ENCODE peak calls at places on chromosomes 2 and 18, in six cellular contexts. S is aorta, L is colonic mucosa, A is GM23248, T is astrocyte of the spinal cord, Y is fibroblast of lung. G is an unnamed sample.
A peak's percentile ranks its signal among the peaks of the same experiment; 100 is the strongest.

GRCh38 chr18:4063545-4063944 is 391.6 kb downstream of the DLGAP1 start:
- DNase-seq in A (no peak), S (no peak), T (no peak), L (no peak), Y (no peak), G (no peak)

GRCh38 chr2:38279201-38279600 is 97.9 kb downstream of the ATL2 start:
- DNase-seq in Y (no peak), L (no peak), T (no peak), S (no peak), A (peak; percentile 23), G (no peak)

GRCh38 chr18:57581301-57581934 is 5.1 kb downstream of the FECH start:
- DNase-seq in T (no peak), L (no peak), A (no peak), Y (no peak), S (peak; percentile 67), G (no peak)

GRCh38 chr18:45227004-45227403 is 388.3 kb upstream of the SLC14A2 start:
- DNase-seq in T (no peak), A (peak; percentile 27), L (no peak), S (no peak), Y (peak; percentile 32), G (no peak)

GRCh38 chr2:240329116-240329665 is 106.3 kb upstream of the GPC1 start:
- DNase-seq in S (no peak), T (no peak), Y (no peak), A (no peak), L (no peak), G (no peak)

GRCh38 chr2:58834404-58834803 is 593.3 kb upstream of the FANCL start:
- DNase-seq in L (no peak), Y (peak; percentile 14), T (peak; percentile 34), A (peak; percentile 38), S (no peak), G (peak; percentile 43)

GRCh38 chr2:71215447-71215846 is 11.5 kb downstream of the PAIP2B start:
- DNase-seq in L (no peak), S (no peak), Y (no peak), A (no peak), T (no peak), G (no peak)

GRCh38 chr2:141863964-141864363 is 266.9 kb downstream of the LRP1B start:
- DNase-seq in A (no peak), L (no peak), T (no peak), S (no peak), Y (no peak), G (no peak)

GRCh38 chr2:25341753-25342371 is at the start of gene DNMT3A:
- DNase-seq in L (peak; percentile 60), A (peak; percentile 79), S (peak; percentile 83), Y (peak; percentile 68), T (peak; percentile 66), G (peak; percentile 40)

GRCh38 chr2:37343537-37344434 is 644 bp upstream of the QPCT start:
- DNase-seq in S (no peak), T (peak; percentile 67), A (peak; percentile 85), L (no peak), Y (peak; percentile 76), G (peak; percentile 51)

GRCh38 chr18:23257153-23257552 is 121.9 kb downstream of the CABLES1 start:
- DNase-seq in Y (no peak), S (no peak), A (no peak), T (no peak), L (no peak), G (no peak)

GRCh38 chr2:28689764-28690163 is 61.9 kb upstream of the PPP1CB start:
- DNase-seq in Y (no peak), T (no peak), A (no peak), L (no peak), S (no peak), G (no peak)

GRCh38 chr2:231933916-231934401 is 7.8 kb upstream of the NPPC start:
- DNase-seq in L (no peak), T (no peak), S (no peak), Y (no peak), A (no peak), G (no peak)

GRCh38 chr2:11133238-11133935 is 21.9 kb upstream of the SLC66A3 start:
- DNase-seq in Y (no peak), A (peak; percentile 55), T (no peak), L (no peak), S (no peak), G (no peak)

GRCh38 chr2:11131166-11131920 is 23.9 kb upstream of the SLC66A3 start:
- DNase-seq in Y (no peak), A (no peak), L (no peak), S (no peak), T (no peak), G (no peak)

GRCh38 chr2:11132036-11132671 is 23.1 kb upstream of the SLC66A3 start:
- DNase-seq in L (no peak), T (no peak), Y (no peak), S (no peak), A (no peak), G (no peak)

GRCh38 chr2:11134349-11134748 is 20.9 kb upstream of the SLC66A3 start:
- DNase-seq in Y (no peak), L (no peak), T (no peak), S (no peak), A (no peak), G (no peak)

DNA sequence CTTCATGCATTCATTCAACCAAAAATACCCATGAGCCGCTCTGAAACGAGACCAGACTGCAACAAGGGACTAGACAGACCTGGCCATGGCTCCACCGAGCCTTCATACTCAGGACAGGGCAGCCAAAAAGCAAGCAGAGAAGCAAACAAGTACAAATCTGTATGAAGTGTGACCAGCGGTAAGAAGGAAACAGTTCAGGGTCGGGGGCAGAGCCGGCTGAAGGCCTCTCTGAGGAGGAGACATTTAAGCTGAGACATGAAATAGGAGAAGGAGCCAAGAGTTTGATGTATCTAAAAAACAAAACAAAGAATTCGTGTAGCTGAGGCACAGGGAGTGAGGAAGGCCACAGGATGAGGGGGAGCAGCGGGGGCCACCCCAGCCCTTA is 21.3 kb upstream of the SLC66A3 start:
- DNase-seq in S (no peak), A (no peak), Y (no peak), L (no peak), T (no peak), G (no peak)
- H3K4me3 ChIP-seq in S (no peak overlapping the region), A (peak overlapping the region; percentile 70), Y (no peak overlapping the region), L (no peak overlapping the region), T (no peak overlapping the region), G (no peak overlapping the region)

GRCh38 chr2:128090575-128090908 is 458 bp upstream of the UGGT1 start:
- DNase-seq in L (no peak), A (no peak), T (no peak), S (no peak), Y (no peak), G (no peak)

GRCh38 chr2:128090909-128091690 is at the start of gene UGGT1:
- DNase-seq in T (peak; percentile 98), S (peak; percentile 97), Y (peak; percentile 97), L (peak; percentile 96), A (peak; percentile 98), G (peak; percentile 95)

GRCh38 chr2:128093762-128094161 is 2.8 kb downstream of the UGGT1 start:
- DNase-seq in S (no peak), L (no peak), T (no peak), A (no peak), Y (no peak), G (no peak)

GRCh38 chr2:128091691-128092050 is 671 bp downstream of the UGGT1 start:
- DNase-seq in S (no peak), A (peak; percentile 68), L (no peak), T (peak; percentile 38), Y (no peak), G (no peak)

DNA sequence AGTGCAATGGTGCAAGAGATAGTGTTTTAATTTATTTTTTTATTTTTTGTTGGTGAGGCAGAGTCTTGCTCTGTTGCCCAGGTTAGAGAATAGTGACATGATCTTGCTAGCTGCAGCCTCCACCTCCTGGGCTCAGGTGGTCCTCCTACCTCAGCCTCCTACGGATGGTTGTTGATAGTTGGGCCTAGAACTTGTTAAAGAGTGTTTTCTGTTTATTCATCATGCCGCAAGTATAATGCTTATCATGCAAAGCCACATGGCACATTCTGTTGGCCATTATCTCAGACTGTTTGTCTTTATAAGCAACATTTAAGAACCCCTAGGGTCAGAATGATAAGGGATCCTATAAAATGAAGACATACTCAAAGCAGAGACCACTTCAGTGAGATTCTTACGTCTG is 1.7 kb downstream of the UGGT1 start:
- DNase-seq in Y (no peak), S (no peak), L (no peak), A (no peak), T (no peak), G (no peak)
- H3K4me3 ChIP-seq in Y (peak overlapping the region; percentile 23), S (no peak overlapping the region), L (no peak overlapping the region), A (peak overlapping the region; percentile 97), T (no peak overlapping the region), G (no peak overlapping the region)

GRCh38 chr2:96247009-96247408 is 18.8 kb downstream of the TMEM127 start:
- DNase-seq in Y (no peak), T (no peak), L (no peak), S (no peak), A (no peak), G (no peak)

GRCh38 chr2:96243843-96244242 is 22.0 kb downstream of the TMEM127 start:
- DNase-seq in Y (no peak), S (no peak), L (no peak), A (no peak), T (no peak), G (no peak)

GRCh38 chr2:96247896-96248295 is 17.9 kb downstream of the TMEM127 start:
- DNase-seq in T (no peak), A (no peak), L (no peak), Y (no peak), S (no peak), G (no peak)

GRCh38 chr2:96248624-96249023 is 17.2 kb downstream of the TMEM127 start:
- DNase-seq in S (no peak), L (no peak), T (no peak), A (no peak), Y (no peak), G (no peak)

DNA sequence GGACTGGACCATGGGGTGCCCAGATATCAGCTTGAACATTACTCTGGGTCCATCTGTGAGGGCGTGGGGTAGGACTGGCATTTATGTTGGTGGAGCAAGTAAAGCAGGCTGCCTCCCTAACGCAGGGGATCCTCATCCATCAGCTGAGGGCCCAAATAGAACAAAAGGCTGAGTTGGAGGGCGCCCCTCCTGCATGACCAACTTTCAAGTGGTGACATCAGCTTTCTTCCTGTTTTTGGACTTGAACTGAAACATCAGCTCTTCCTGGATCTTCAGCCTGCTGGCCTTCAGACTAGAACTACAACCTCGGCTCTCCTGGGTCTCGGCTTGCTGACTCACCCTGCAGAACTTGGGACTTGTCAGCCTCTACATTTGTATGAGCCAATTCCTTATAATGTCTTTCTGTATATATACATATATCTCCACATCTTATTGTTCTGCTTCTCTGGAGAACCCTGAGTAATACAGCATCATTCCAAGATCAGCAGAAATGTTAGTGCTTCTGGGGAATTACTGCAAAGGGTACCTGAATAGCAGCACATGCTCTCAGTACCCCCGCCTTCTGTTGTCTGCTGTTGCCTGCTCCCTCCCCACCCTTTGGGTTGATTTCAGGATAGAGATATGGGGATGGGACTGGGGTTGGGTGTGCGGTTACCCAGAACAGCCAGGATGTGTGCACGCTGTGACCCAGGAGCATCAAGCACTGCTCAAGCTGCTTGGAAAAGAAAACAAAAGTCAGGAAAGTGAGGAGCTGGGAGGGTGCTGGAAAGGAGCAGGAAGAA is 20.0 kb downstream of the TMEM127 start:
- DNase-seq in S (peak; percentile 75), Y (peak; percentile 68), A (peak; percentile 47), L (no peak), T (peak; percentile 51), G (peak; percentile 65)
- H3K4me3 ChIP-seq in S (no peak overlapping the region), Y (no peak overlapping the region), A (no peak overlapping the region), L (no peak overlapping the region), T (no peak overlapping the region), G (no peak overlapping the region)

DNA sequence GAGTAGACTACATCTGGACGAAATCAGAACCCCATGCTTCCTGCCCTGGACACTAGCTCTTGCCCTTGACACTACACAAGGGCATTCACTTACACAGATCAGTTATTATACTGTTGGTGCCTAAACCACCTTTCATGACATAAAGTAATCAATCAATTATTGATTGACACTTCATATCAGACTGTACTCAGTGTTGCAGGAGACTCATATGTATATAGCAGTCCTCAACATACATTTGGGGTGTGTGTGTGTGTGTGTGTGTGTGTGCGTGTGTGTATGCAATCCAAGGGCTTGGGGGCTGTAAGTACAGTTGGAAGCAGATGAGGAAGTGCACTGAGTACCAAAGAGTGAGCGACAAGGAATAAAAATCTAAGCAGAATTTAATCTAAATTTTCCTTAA is 5.1 kb downstream of the CDH2 start:
- DNase-seq in Y (no peak), L (no peak), S (no peak), A (no peak), T (no peak), G (no peak)
- H3K4me3 ChIP-seq in Y (no peak overlapping the region), L (no peak overlapping the region), S (no peak overlapping the region), A (no peak overlapping the region), T (no peak overlapping the region), G (no peak overlapping the region)

G was measured in brain microvascular endothelial cell.